ENCODE peak calls at places on chromosomes 2 and 18, in six cellular contexts. P, W, K, U, I and E are unnamed samples. For H3K4me1, the result is how much of the 10 kb centered on the place peaks cover.

GRCh38 chr2:236720974-236721600 is 151.5 kb downstream of the ACKR3 start:
- DNase-seq in P (no peak), W (no peak), K (no peak), U (no peak), I (no peak), E (no peak)

GRCh38 chr2:12818416-12819097 is 101.8 kb downstream of the TRIB2 start:
- DNase-seq in P (no peak), W (no peak), K (no peak), U (no peak), I (no peak), E (no peak)

GRCh38 chr2:128685841-128686497 is 367.3 kb upstream of the HS6ST1 start:
- DNase-seq in P (no peak), W (no peak), K (no peak), U (no peak), I (no peak), E (no peak)

GRCh38 chr2:81436256-81436655 is 1131.7 kb upstream of the LRRTM1 start:
- DNase-seq in P (no peak), W (peak), K (no peak), U (no peak), I (no peak), E (no peak)

GRCh38 chr18:23354625-23355024 is 98.5 kb upstream of the RIOK3 start:
- DNase-seq in P (peak), W (no peak), K (peak), U (no peak), I (peak), E (no peak)

GRCh38 chr2:222355860-222356259 is 57.1 kb upstream of the PAX3 start:
- DNase-seq in P (no peak), W (no peak), K (no peak), U (no peak), I (peak), E (no peak)

GRCh38 chr2:95359035-95359434 is 43.5 kb upstream of the FAHD2A start:
- DNase-seq in P (peak), W (no peak), K (no peak), U (no peak), I (peak), E (no peak)

GRCh38 chr2:238132463-238133450 is 5.7 kb upstream of the KLHL30 start:
- DNase-seq in P (no peak), W (no peak), K (no peak), U (no peak), I (no peak), E (no peak)

GRCh38 chr2:196592912-196593881 is 46.3 kb upstream of the CCDC150 start:
- DNase-seq in P (peak), W (no peak), K (peak), U (peak), I (peak), E (peak)

GRCh38 chr2:63059434-63060078 is 8.9 kb downstream of the OTX1 start:
- DNase-seq in P (no peak), W (no peak), K (no peak), U (peak), I (no peak), E (peak)

GRCh38 chr2:229725716-229726346 is 11.5 kb upstream of the DNER start:
- DNase-seq in P (peak), W (peak), K (no peak), U (no peak), I (peak), E (no peak)

GRCh38 chr2:100321881-100322820 is at the start of gene LONRF2:
- DNase-seq in P (no peak), W (no peak), K (peak), U (peak), I (peak), E (peak)

GRCh38 chr2:62265116-62265515 is 69.2 kb downstream of the B3GNT2 start:
- DNase-seq in P (no peak), W (no peak), K (no peak), U (no peak), I (no peak), E (no peak)

GRCh38 chr2:68059769-68060525 is 2.9 kb downstream of the C1D start:
- DNase-seq in P (peak), W (no peak), K (no peak), U (no peak), I (peak), E (no peak)

GRCh38 chr2:162579986-162580385 is 236.1 kb downstream of the GCA start:
- DNase-seq in P (no peak), W (no peak), K (no peak), U (no peak), I (peak), E (peak)

GRCh38 chr2:88098558-88098900 is 29.3 kb downstream of the FABP1 start:
- DNase-seq in P (no peak), W (no peak), K (no peak), U (no peak), I (no peak), E (no peak)

GRCh38 chr18:59760212-59760997 is 63.2 kb upstream of the CCBE1 start:
- DNase-seq in P (no peak), W (no peak), K (no peak), U (no peak), I (peak), E (no peak)

GRCh38 chr2:23459032-23459431 is 74.1 kb downstream of the KLHL29 start:
- DNase-seq in P (no peak), W (no peak), K (no peak), U (no peak), I (no peak), E (no peak)
- H3K4me1 ChIP-seq in P (under half), W (under half), K (under half), U (under half), I (under half), E (under half)

DNA sequence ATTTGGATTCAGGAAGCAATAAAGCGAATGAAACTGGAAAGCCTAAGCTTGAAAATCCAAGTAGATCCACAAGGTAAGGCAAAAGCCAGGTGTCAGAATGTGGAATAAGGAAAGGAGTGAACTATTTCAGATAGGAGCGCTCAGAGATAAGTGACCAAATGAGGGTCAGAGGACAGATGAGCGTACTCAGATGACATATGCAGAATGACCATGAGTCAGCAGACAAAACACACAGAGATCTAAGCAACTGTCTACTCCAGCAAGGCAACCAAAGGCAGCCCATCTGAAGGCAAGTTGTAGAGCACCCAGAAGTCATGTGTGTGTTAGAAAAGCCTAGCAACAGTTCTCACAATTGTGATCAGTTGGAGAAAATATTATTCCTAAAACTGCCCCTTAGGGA is 548.4 kb upstream of the FSHR start:
- DNase-seq in P (no peak), W (no peak), K (no peak), U (no peak), I (no peak), E (no peak)
- H3K9ac ChIP-seq in P (no peak), W (no peak), K (no peak), U (no peak), I (no peak), E (no peak)

DNA sequence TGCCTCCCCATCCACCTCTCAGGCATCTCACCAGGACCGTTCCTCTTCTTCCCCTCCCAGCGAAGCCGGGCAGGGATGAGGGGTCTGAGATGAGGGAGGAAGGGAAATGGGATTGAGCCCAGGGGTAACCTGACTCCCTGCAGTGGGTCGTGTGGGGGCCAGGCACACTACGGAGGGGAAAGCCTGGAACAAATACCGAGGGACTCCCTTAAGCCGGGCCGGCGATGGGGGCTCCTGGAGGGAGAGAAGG is 250 bp upstream of the SPEG start:
- DNase-seq in P (no peak), W (no peak), K (no peak), U (no peak), I (no peak), E (no peak)
- H3K27ac ChIP-seq in P (no peak), W (peak), K (no peak), U (no peak), I (no peak), E (no peak)

GRCh38 chr2:217273158-217273557 is 413.3 kb upstream of the TNP1 start:
- DNase-seq in P (no peak), W (no peak), K (no peak), U (no peak), I (no peak), E (no peak)

GRCh38 chr2:217273851-217274250 is 414.0 kb upstream of the TNP1 start:
- DNase-seq in P (no peak), W (no peak), K (no peak), U (no peak), I (no peak), E (no peak)

GRCh38 chr2:217276433-217276832 is 416.6 kb upstream of the TNP1 start:
- DNase-seq in P (no peak), W (no peak), K (no peak), U (no peak), I (no peak), E (no peak)

GRCh38 chr2:217274578-217274977 is 414.7 kb upstream of the TNP1 start:
- DNase-seq in P (no peak), W (no peak), K (no peak), U (no peak), I (no peak), E (no peak)

GRCh38 chr2:217275091-217275490 is 415.2 kb upstream of the TNP1 start:
- DNase-seq in P (no peak), W (no peak), K (no peak), U (no peak), I (no peak), E (no peak)
- H3K4me1 ChIP-seq in P (under half), W (under half), K (under half), U (under half), I (under half), E (under half)

DNA sequence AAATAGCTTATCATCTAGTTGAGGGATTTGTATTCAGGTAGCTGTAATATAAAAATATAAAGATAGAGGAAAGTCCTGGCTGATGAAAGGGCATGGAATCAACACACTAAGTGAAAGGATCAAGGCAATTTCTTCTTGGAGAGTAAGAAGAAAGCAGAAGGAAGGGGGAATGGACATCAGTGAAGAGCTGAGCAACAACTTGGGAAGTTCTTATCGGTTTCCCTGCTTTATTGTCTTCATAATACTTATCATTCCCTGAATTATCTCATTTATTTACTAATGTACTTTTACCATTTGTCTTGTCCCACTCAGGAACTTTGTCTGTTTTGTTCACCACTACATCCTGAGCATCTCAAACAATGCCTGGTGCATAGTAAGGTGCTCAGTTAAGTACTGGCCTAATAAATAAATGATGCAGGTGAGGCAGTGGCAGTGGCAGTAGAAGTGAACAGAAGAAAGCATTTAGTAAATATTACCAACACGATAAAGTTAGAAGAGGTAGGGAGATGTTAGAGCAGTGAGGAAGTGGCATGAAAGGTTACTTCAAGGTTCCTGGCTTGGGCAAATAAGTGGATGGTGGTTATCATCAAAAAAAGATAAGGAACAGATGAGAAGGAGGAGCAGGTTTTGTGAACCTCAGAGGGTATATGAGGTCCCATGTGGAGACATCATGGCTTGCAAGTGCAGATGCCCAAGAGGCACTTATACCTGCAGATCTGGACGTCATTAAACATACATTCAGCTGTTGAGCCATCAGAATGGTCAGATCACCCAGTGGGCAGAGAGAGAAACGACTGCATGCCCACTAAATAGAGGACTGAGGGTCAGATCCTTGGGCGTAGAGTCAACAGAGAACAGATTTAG is 217.8 kb downstream of the TMEM247 start:
- DNase-seq in P (no peak), W (no peak), K (no peak), U (no peak), I (no peak), E (no peak)
- H3K9ac ChIP-seq in P (no peak), W (no peak), K (no peak), U (no peak), I (no peak), E (no peak)

GRCh38 chr2:101533611-101534601 is 59.0 kb upstream of the RFX8 start:
- DNase-seq in P (no peak), W (no peak), K (no peak), U (peak), I (peak), E (peak)
- H3K27ac ChIP-seq in P (no peak), W (no peak), K (no peak), U (peak), I (no peak), E (no peak)

DNA sequence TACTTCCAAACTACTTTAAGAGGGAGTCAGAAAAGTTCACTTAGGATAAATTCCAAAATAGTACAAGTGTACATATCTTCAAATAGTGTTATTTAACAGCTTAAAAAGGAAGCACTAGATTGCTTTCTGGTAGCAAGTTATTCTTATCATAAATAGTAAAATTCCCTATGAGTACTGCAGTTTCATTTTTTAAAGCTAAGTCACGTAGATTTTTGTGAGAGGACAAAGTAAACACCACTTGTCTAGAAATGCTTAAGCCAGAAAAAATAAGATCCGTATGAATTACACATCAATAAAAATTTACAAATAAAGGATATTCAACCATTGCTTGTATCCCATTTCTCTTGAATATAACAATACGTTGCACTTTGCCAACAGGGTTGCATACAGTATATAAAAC is 19.2 kb downstream of the HNRNPLL start:
- DNase-seq in P (peak), W (no peak), K (no peak), U (no peak), I (no peak), E (no peak)
- H3K4me1 ChIP-seq in P (under half), W (under half), K (under half), U (under half), I (under half), E (under half)

DNA sequence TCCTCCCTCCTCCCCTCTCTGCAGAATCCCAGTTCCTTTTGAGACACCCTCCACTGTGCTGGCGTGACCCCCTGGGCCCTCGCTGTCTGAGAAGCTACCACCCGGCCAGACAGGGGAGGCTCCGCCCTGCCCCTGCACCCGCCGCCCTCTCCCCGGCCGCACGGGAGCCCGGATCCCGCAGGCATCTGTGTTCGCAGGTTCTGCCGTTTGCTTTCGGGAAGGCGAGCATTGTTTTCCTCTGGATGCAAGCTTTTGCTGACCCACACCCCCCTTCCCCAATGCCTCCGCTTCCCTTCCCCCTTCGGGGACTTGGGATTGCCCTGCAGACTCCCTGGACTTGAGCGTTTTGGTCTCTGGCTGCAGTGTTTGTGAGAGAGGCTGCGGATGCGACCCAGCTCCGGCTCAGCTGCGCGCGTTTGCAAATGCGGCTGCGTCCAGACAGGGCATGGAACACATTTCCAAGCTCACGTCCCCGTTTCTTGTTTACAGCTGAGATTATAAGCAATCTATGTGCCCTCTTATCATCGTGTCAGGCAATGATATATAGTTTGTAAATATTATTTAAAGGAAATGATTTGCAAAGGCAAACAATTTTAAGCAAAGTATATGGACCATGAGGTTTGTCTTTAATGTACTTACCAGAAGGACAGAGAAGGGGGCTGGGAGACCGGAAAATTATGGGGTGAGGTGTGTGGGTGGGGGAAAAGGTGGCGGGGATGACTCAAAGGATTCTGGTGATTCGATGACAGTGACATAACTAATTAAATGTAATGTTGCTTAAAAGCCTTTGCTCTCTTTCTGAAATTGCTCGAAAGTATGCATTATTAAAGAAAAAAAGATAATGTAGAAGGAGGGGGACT is 631.8 kb downstream of the NYAP2 start:
- DNase-seq in P (peak), W (peak), K (no peak), U (peak), I (peak), E (peak)
- H3K9ac ChIP-seq in P (peak), W (peak), K (no peak), U (peak), I (peak), E (no peak)